ENCODE peak calls at places on chromosomes 12 and 14, in seven cellular contexts. N is A673; I is CD4-positive, alpha-beta T cell; H is heart right ventricle; J is mesendoderm; O is psoas muscle; C is HCT116. K is an unnamed sample.

GRCh38 chr14:103732868-103733626 is 17.4 kb downstream of the ZFYVE21 start:
- DNase-seq in N (no peak), I (no peak), H (no peak), J (no peak), O (no peak), C (no peak), K (no peak)

GRCh38 chr14:102931580-102932285 is 9.3 kb downstream of the AMN start:
- DNase-seq in N (no peak), I (no peak), H (no peak), J (no peak), O (no peak), C (no peak), K (no peak)

GRCh38 chr12:125971981-125972380 is 906.7 kb downstream of the AACS start:
- DNase-seq in N (peak; percentile 4), I (no peak), H (no peak), J (no peak), O (no peak), C (no peak), K (no peak)

GRCh38 chr12:2215709-2216560 is 163.1 kb downstream of the CACNA1C start:
- DNase-seq in N (peak; percentile 12), I (no peak), H (no peak), J (peak; percentile 34), O (no peak), C (no peak), K (no peak)

GRCh38 chr12:52207895-52208294 is 16.1 kb upstream of the KRT80 start:
- DNase-seq in N (peak; percentile 24), I (no peak), H (peak; percentile 71), J (no peak), O (peak; percentile 84), C (no peak), K (no peak)

GRCh38 chr12:12718382-12718761 is 1.2 kb downstream of the CDKN1B start:
- DNase-seq in N (no peak), I (no peak), H (no peak), J (peak; percentile 41), O (no peak), C (no peak), K (no peak)

GRCh38 chr14:37720131-37720530 is 124.7 kb downstream of the TTC6 start:
- DNase-seq in N (no peak), I (no peak), H (no peak), J (no peak), O (no peak), C (no peak), K (no peak)

GRCh38 chr14:71574976-71575375 is 357.3 kb upstream of the RGS6 start:
- DNase-seq in N (peak; percentile 65), I (no peak), H (no peak), J (peak; percentile 66), O (no peak), C (no peak), K (peak; percentile 38)

GRCh38 chr12:131850856-131851559 is 22.8 kb downstream of the MMP17 start:
- DNase-seq in N (no peak), I (no peak), H (peak; percentile 9), J (no peak), O (no peak), C (no peak), K (no peak)

GRCh38 chr12:87529386-87529785 is 499.8 kb downstream of the C12orf50 start:
- DNase-seq in N (no peak), I (no peak), H (no peak), J (no peak), O (no peak), C (no peak), K (no peak)

GRCh38 chr14:53011053-53011462 is 60.2 kb upstream of the FERMT2 start:
- DNase-seq in N (peak; percentile 72), I (no peak), H (peak; percentile 61), J (peak; percentile 97), O (peak; percentile 85), C (peak; percentile 21), K (peak; percentile 83)

GRCh38 chr12:108843187-108843586 is 14.2 kb downstream of the SSH1 start:
- DNase-seq in N (no peak), I (no peak), H (no peak), J (no peak), O (no peak), C (no peak), K (no peak)

GRCh38 chr14:100102156-100102785 is 37.0 kb downstream of the EVL start:
- DNase-seq in N (no peak), I (no peak), H (no peak), J (peak; percentile 43), O (no peak), C (no peak), K (no peak)

GRCh38 chr14:68397371-68397779 is 395.5 kb downstream of the ZFP36L1 start:
- DNase-seq in N (no peak), I (no peak), H (peak; percentile 35), J (peak; percentile 25), O (peak; percentile 54), C (no peak), K (no peak)

GRCh38 chr12:2334291-2335088 is 281.7 kb downstream of the CACNA1C start:
- DNase-seq in N (peak; percentile 80), I (no peak), H (no peak), J (no peak), O (no peak), C (no peak), K (no peak)

GRCh38 chr12:69998011-69998410 is 173.0 kb downstream of the MYRFL start:
- DNase-seq in N (no peak), I (no peak), H (no peak), J (no peak), O (no peak), C (no peak), K (no peak)

GRCh38 chr14:37081220-37081619 is 91.2 kb downstream of the SLC25A21 start:
- DNase-seq in N (no peak), I (no peak), H (no peak), J (peak; percentile 57), O (no peak), C (peak; percentile 93), K (peak; percentile 64)

GRCh38 chr14:81471062-81471461 is 62.6 kb downstream of the SEL1L start:
- DNase-seq in N (no peak), I (no peak), H (no peak), J (no peak), O (no peak), C (no peak), K (no peak)

GRCh38 chr12:131592972-131593371 is 117.9 kb upstream of the SFSWAP start:
- DNase-seq in N (no peak), I (no peak), H (no peak), J (no peak), O (no peak), C (no peak), K (no peak)

GRCh38 chr12:12336049-12336411 is 14.0 kb downstream of the MANSC1 start:
- DNase-seq in N (no peak), I (no peak), H (no peak), J (peak; percentile 60), O (no peak), C (no peak), K (no peak)

GRCh38 chr12:26298785-26299621 is 103.6 kb downstream of the SSPN start:
- DNase-seq in N (peak; percentile 74), I (no peak), H (no peak), J (peak; percentile 6), O (no peak), C (no peak), K (peak; percentile 88)

GRCh38 chr12:67720383-67720856 is 71.9 kb downstream of the DYRK2 start:
- DNase-seq in N (peak; percentile 17), I (no peak), H (no peak), J (peak; percentile 42), O (peak; percentile 19), C (no peak), K (no peak)

DNA sequence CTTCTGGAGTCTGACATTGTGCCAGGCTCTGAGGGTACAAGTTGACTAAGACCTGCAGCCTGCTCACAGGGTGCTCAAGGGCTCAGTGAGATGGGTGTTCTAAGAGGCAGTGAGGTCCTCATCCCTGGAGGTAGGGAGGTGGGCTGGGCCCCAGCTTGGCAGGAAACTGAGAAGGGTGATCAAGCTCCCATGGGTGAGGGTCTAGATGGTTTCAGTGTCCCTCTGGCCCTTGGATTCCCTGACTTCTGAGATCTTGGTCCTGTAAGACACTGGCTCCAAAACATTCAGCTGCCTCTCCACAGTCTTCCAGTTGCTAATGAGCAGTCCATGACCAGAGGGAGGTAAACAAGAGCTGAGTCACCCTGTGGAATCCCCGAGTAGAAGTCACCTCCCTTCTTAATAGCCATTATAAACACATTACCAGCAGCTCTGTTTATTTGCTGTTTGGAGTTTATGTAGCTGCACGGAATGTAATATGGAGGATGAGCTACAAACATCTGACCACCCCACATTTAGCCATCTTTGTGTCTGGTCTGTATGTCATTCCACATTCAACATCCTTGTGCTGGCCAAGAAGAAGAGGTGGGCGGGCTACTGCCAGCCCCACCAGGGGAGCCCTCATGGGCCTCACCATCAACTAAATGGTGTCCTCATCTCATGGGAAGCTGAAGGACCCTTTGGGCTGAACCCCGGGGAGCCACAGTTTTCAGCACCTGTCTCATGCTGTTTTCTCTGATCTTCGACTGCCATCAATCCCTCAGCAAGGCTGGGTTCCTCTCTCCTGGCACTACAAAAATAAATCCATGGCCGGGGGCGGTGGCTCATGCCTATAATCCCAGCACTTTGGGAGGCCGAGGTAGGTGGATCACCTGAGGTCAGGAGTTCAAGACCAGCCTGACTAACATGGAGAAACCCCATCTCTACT is 37.2 kb upstream of the BDKRB2 start:
- DNase-seq in N (no peak), I (no peak), H (no peak), J (peak; percentile 40), O (no peak), C (no peak), K (peak; percentile 72)
- H3K27ac ChIP-seq in N (no peak overlapping the region), I (no peak overlapping the region), H (no peak overlapping the region), J (no peak overlapping the region), O (no peak overlapping the region), C (no peak overlapping the region), K (no peak overlapping the region)

GRCh38 chr14:73748858-73749357 is 34.7 kb upstream of the PNMA1 start:
- DNase-seq in N (no peak), I (no peak), H (no peak), J (no peak), O (no peak), C (no peak), K (no peak)
- H3K27ac ChIP-seq in N (no peak overlapping the region), I (no peak overlapping the region), H (peak overlapping the region; percentile 98), J (no peak overlapping the region), O (peak overlapping the region; percentile 34), C (no peak overlapping the region), K (peak overlapping the region; percentile 98)

DNA sequence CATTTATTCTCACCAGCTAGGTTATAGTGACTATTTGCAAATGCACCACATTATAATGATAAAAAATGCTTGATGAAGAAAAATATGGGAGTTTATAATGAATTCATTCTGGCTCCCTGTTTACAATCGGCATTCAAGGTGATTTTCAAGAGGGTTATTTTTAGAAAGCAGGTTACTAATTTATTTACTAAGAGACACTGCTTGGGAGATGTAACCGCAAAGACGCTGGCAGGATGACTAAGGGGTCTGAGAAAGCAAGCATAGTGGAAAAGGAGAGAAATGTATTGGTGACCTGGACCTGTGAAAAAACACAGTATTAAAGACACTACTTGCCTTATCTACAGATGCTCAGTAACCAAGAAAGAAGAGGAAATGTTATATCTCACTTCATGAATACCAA is 13.3 kb upstream of the PITPNM2 start:
- DNase-seq in N (no peak), I (no peak), H (no peak), J (no peak), O (no peak), C (no peak), K (no peak)
- H3K27ac ChIP-seq in N (no peak overlapping the region), I (no peak overlapping the region), H (no peak overlapping the region), J (no peak overlapping the region), O (no peak overlapping the region), C (no peak overlapping the region), K (no peak overlapping the region)

DNA sequence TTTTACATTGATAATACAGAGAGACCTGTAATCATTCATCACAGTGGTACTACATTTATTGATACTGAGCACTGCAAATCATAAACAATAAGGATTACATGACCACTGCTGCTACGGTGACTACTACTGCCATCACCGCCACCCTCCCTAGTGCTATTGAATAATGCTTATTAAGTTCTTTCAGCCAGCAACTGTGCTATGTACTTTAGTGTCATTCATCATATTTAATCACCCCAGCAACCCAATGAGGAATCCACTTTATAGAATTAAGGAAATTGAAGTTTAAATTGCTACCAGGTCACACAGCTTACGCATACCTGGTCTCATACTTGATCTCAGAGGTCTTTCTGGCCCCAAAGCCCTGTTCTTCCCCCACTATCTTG is 112.2 kb downstream of the HMGA2 start:
- DNase-seq in N (no peak), I (no peak), H (no peak), J (no peak), O (no peak), C (no peak), K (no peak)
- H3K27ac ChIP-seq in N (peak overlapping the region; percentile 55), I (no peak overlapping the region), H (peak overlapping the region; percentile 41), J (no peak overlapping the region), O (no peak overlapping the region), C (peak overlapping the region; percentile 66), K (no peak overlapping the region)

K was measured in RWPE1.